ENCODE peak calls at places on chromosomes 11 and 22, in seven cellular contexts. W is CD4-positive, alpha-beta T cell; P is heart right ventricle; Y is WTC11; O is pancreas; H is foreskin fibroblast; X is stomach. Q is an unnamed sample.

GRCh38 chr11:64209563-64209843 is 3.0 kb downstream of the FERMT3 start:
- DNase-seq in W (no peak), P (no peak), Y (no peak), O (no peak), H (no peak), X (no peak), Q (no peak)

GRCh38 chr22:44816141-44816540 is 63.8 kb downstream of the ARHGAP8 start:
- DNase-seq in W (no peak), P (no peak), Y (no peak), O (no peak), H (no peak), X (no peak), Q (no peak)

GRCh38 chr11:8250446-8250845 is 13.2 kb downstream of the LMO1 start:
- DNase-seq in W (no peak), P (no peak), Y (peak; percentile 3), O (no peak), H (no peak), X (no peak), Q (no peak)

GRCh38 chr11:81674211-81674610 is 1059.5 kb downstream of the FAM181B start:
- DNase-seq in W (no peak), P (no peak), Y (no peak), O (no peak), H (no peak), X (no peak), Q (no peak)

GRCh38 chr11:121309688-121310087 is 17.1 kb downstream of the SC5D start:
- DNase-seq in W (no peak), P (no peak), Y (no peak), O (no peak), H (no peak), X (no peak), Q (no peak)

GRCh38 chr11:61959678-61960077 is 7.8 kb downstream of the FTH1 start:
- DNase-seq in W (no peak), P (no peak), Y (peak; percentile 9), O (peak; percentile 20), H (no peak), X (no peak), Q (no peak)

GRCh38 chr11:1946812-1947480 is at the start of gene MRPL23:
- DNase-seq in W (no peak), P (peak; percentile 14), Y (no peak), O (no peak), H (no peak), X (no peak), Q (no peak)

GRCh38 chr11:87265132-87265531 is 227.4 kb downstream of the TMEM135 start:
- DNase-seq in W (no peak), P (no peak), Y (no peak), O (no peak), H (peak; percentile 19), X (no peak), Q (no peak)

GRCh38 chr11:2549080-2549479 is 104.3 kb downstream of the KCNQ1 start:
- DNase-seq in W (no peak), P (peak; percentile 12), Y (no peak), O (no peak), H (no peak), X (no peak), Q (no peak)

GRCh38 chr22:37887610-37888378 is 18.3 kb upstream of the MICALL1 start:
- DNase-seq in W (no peak), P (no peak), Y (no peak), O (no peak), H (peak; percentile 26), X (no peak), Q (no peak)

GRCh38 chr11:132770802-132771545 is 761.3 kb downstream of the OPCML start:
- DNase-seq in W (no peak), P (no peak), Y (no peak), O (no peak), H (no peak), X (no peak), Q (no peak)

GRCh38 chr22:50262973-50263617 is 1.6 kb upstream of the MAPK12 start:
- DNase-seq in W (no peak), P (no peak), Y (no peak), O (no peak), H (no peak), X (no peak), Q (no peak)

GRCh38 chr11:3823303-3823702 is 14.9 kb downstream of the PGAP2 start:
- DNase-seq in W (no peak), P (no peak), Y (no peak), O (no peak), H (peak; percentile 77), X (no peak), Q (no peak)

GRCh38 chr11:62881579-62882427 is 1.1 kb downstream of the SLC3A2 start:
- DNase-seq in W (peak; percentile 93), P (peak; percentile 87), Y (peak; percentile 95), O (peak; percentile 96), H (peak; percentile 94), X (peak; percentile 94), Q (peak; percentile 94)

GRCh38 chr11:79428406-79428805 is 12.4 kb downstream of the TENM4 start:
- DNase-seq in W (no peak), P (no peak), Y (no peak), O (no peak), H (peak; percentile 30), X (no peak), Q (no peak)

GRCh38 chr11:60899021-60899936 is 7.1 kb downstream of the PRPF19 start:
- DNase-seq in W (no peak), P (no peak), Y (peak; percentile 38), O (peak; percentile 54), H (peak; percentile 67), X (peak; percentile 39), Q (no peak)

GRCh38 chr11:68021167-68021787 is 9.2 kb upstream of the NDUFS8 start:
- DNase-seq in W (no peak), P (no peak), Y (peak; percentile 53), O (peak; percentile 55), H (no peak), X (peak; percentile 72), Q (no peak)

GRCh38 chr22:33104192-33104591 is 46.0 kb upstream of the SYN3 start:
- DNase-seq in W (no peak), P (no peak), Y (no peak), O (no peak), H (no peak), X (no peak), Q (no peak)

GRCh38 chr11:47399860-47400812 is 8.3 kb upstream of the SLC39A13 start:
- DNase-seq in W (peak; percentile 51), P (no peak), Y (peak; percentile 46), O (no peak), H (no peak), X (no peak), Q (no peak)

GRCh38 chr11:16126361-16126760 is 230.0 kb downstream of the SOX6 start:
- DNase-seq in W (no peak), P (no peak), Y (no peak), O (no peak), H (no peak), X (no peak), Q (no peak)

GRCh38 chr11:107549253-107549953 is 16.1 kb downstream of the ALKBH8 start:
- DNase-seq in W (peak; percentile 4), P (no peak), Y (no peak), O (no peak), H (peak; percentile 26), X (no peak), Q (no peak)

GRCh38 chr11:73622920-73623593 is 23.3 kb upstream of the PLEKHB1 start:
- DNase-seq in W (no peak), P (no peak), Y (no peak), O (no peak), H (no peak), X (no peak), Q (no peak)

GRCh38 chr11:126011220-126011619 is 51.4 kb downstream of the CDON start:
- DNase-seq in W (no peak), P (no peak), Y (no peak), O (no peak), H (no peak), X (no peak), Q (no peak)

GRCh38 chr11:126002181-126002580 is 56.3 kb downstream of the VSIG10L2 start:
- DNase-seq in W (no peak), P (no peak), Y (no peak), O (no peak), H (no peak), X (no peak), Q (no peak)

GRCh38 chr11:126008956-126009355 is 53.7 kb downstream of the CDON start:
- DNase-seq in W (no peak), P (no peak), Y (no peak), O (no peak), H (no peak), X (no peak), Q (no peak)

GRCh38 chr11:126007263-126007662 is 55.4 kb downstream of the CDON start:
- DNase-seq in W (no peak), P (no peak), Y (no peak), O (no peak), H (peak; percentile 43), X (no peak), Q (no peak)

GRCh38 chr11:126006068-126006467 is 56.6 kb downstream of the CDON start:
- DNase-seq in W (no peak), P (no peak), Y (no peak), O (no peak), H (no peak), X (no peak), Q (no peak)
- TF ChIP-seq CTCF in W (no peak), P (no peak), Y (no peak), O (no peak), H (no peak), X (no peak), Q (no peak)

GRCh38 chr11:10450451-10451398 is 4.3 kb upstream of the AMPD3 start:
- DNase-seq in W (peak; percentile 50), P (no peak), Y (peak; percentile 75), O (peak; percentile 77), H (no peak), X (peak; percentile 74), Q (peak; percentile 32)
- TF ChIP-seq CTCF in W (peak; percentile 62), P (peak; percentile 8), Y (peak; percentile 47), O (peak; percentile 47), H (peak; percentile 46), X (peak; percentile 66), Q (peak; percentile 21)

DNA sequence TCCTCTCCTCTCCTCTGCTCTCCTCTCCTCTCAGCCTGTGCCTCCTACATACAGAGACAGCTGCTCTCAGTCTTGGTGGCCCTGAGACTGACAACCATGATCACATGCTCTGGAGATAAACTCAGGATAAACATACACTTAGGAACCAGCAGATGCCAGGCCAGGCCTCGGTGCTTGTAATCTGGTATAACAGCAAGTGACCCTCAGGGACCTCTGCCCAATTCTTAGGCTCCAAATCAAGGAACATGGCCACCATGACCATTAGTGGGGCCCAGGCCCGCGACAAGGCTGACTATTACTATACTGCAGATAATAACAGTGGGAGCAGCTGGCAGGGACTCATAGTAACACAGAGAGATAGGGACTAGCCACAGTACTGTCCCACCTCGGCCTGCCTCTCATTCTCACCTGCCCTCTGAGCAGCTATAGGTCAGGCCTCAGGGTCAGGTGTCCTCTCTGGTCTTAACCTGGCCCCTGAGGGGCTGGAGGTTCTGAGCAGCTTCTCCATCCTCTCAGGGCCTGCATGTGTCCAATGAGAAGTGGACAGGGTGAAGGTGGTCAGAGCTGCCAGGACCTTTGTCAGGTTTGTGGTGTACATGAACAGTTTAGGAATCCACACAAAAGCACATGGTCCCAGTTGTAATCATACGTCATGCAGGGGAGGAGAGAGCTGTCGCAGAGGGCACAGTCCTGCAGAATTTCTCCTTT is 106.1 kb downstream of the GGTLC2 start:
- DNase-seq in W (no peak), P (no peak), Y (no peak), O (no peak), H (no peak), X (no peak), Q (peak; percentile 1)
- TF ChIP-seq CTCF in W (no peak), P (no peak), Y (no peak), O (no peak), H (no peak), X (no peak), Q (no peak)

GRCh38 chr11:96798445-96798844 is 408.6 kb downstream of the JRKL start:
- DNase-seq in W (no peak), P (no peak), Y (no peak), O (no peak), H (no peak), X (no peak), Q (no peak)

GRCh38 chr11:96794152-96794551 is 404.3 kb downstream of the JRKL start:
- DNase-seq in W (no peak), P (no peak), Y (no peak), O (no peak), H (no peak), X (no peak), Q (no peak)
- TF ChIP-seq CTCF in W (no peak), P (no peak), Y (no peak), O (no peak), H (no peak), X (no peak), Q (no peak)

Q was measured in natural killer cell.